ENCODE peak calls at places on chromosomes 13 and 19, in eight cellular contexts. A is stimulated activated CD8-positive, alpha-beta memory T cell treated with anti-CD3 and anti-CD28 coated beads, Interleukin-12 subunit alpha, Interleukin-12 subunit beta, amount 100 ng/mL, for 4 hours; B is GM13976; O is fibroblast of the conjunctiva; U is stimulated activated CD4-positive, alpha-beta T cell treated with anti-CD3 and anti-CD28 coated beads, Interleukin-4, amount 100 ng/mL, for 24 hours; E is T-helper 17 cell; I is left ventricle myocardium inferior; K is SW480. T is an unnamed sample.

GRCh38 chr13:77776704-77777103 is 79.2 kb downstream of the SLAIN1 start:
- DNase-seq in B (no peak), U (no peak), K (no peak), I (no peak), A (no peak), E (no peak), O (no peak), T (no peak)

GRCh38 chr13:29935309-29935981 is 85.0 kb upstream of the UBL3 start:
- DNase-seq in U (peak), O (no peak), E (peak), I (no peak), A (peak), B (peak), K (no peak), T (peak)

GRCh38 chr19:29410974-29411615 is 114.7 kb upstream of the VSTM2B start:
- DNase-seq in E (no peak), A (no peak), K (no peak), O (no peak), B (no peak), U (no peak), I (no peak), T (no peak)

GRCh38 chr13:60078226-60078625 is 85.5 kb downstream of the DIAPH3 start:
- DNase-seq in A (no peak), U (no peak), K (no peak), O (no peak), E (no peak), I (no peak), B (no peak), T (no peak)

GRCh38 chr13:101529419-101529818 is 76.9 kb downstream of the ITGBL1 start:
- DNase-seq in I (no peak), K (no peak), U (peak), E (no peak), A (no peak), O (peak), B (no peak), T (no peak)

GRCh38 chr13:24060993-24061392 is 99.5 kb upstream of the SPATA13 start:
- DNase-seq in K (no peak), E (no peak), O (no peak), B (no peak), I (no peak), U (no peak), A (no peak), T (no peak)

GRCh38 chr13:114259974-114260373 is 21.4 kb upstream of the UPF3A start:
- DNase-seq in A (no peak), B (no peak), K (no peak), O (no peak), I (no peak), U (no peak), E (no peak), T (no peak)

GRCh38 chr19:20154636-20155035 is 12.4 kb upstream of the ZNF486 start:
- DNase-seq in E (no peak), A (no peak), B (no peak), K (no peak), U (no peak), I (no peak), O (no peak), T (no peak)

GRCh38 chr19:50992666-50993035 is 8.8 kb downstream of the KLK8 start:
- DNase-seq in E (no peak), A (no peak), K (no peak), O (no peak), I (no peak), U (no peak), B (no peak), T (no peak)